ENCODE peak calls at places on chromosomes 13 and 19, in ten cellular contexts. Y, A, V, L, G, Q, K, J, P and M are unnamed samples. For H3K36me3, the result is how much of the 10 kb centered on the place peaks cover.

GRCh38 chr13:70723732-70724131 is 615.5 kb upstream of the KLHL1 start:
- DNase-seq in Y (no peak), A (no peak), V (no peak), L (no peak), G (no peak), Q (no peak), K (no peak), J (peak), P (no peak), M (no peak)

GRCh38 chr13:19982447-19983043 is 24.0 kb downstream of the ZMYM2 start:
- DNase-seq in Y (no peak), A (no peak), V (no peak), L (no peak), G (peak), Q (no peak), K (no peak), J (no peak), P (no peak), M (no peak)

GRCh38 chr19:11160119-11160768 is 4.7 kb upstream of the SPC24 start:
- DNase-seq in Y (no peak), A (peak), V (peak), L (no peak), G (no peak), Q (no peak), K (no peak), J (no peak), P (no peak), M (no peak)

GRCh38 chr13:93227280-93227905 is 786 bp downstream of the GPC6 start:
- DNase-seq in Y (no peak), A (no peak), V (peak), L (no peak), G (no peak), Q (no peak), K (peak), J (peak), P (no peak), M (peak)

GRCh38 chr13:75647126-75647784 is 11.1 kb downstream of the LMO7 start:
- DNase-seq in Y (no peak), A (no peak), V (peak), L (no peak), G (no peak), Q (no peak), K (no peak), J (no peak), P (no peak), M (no peak)

GRCh38 chr19:33998302-33998701 is 174.0 kb upstream of the LSM14A start:
- DNase-seq in Y (no peak), A (no peak), V (no peak), L (no peak), G (no peak), Q (no peak), K (no peak), J (peak), P (no peak), M (no peak)

GRCh38 chr19:18437481-18438330 is at the start of gene ISYNA1:
- DNase-seq in Y (peak), A (peak), V (peak), L (peak), G (no peak), Q (peak), K (no peak), J (peak), P (peak), M (peak)

GRCh38 chr13:83975668-83976165 is 93.4 kb upstream of the SLITRK1 start:
- DNase-seq in Y (no peak), A (no peak), V (no peak), L (no peak), G (no peak), Q (no peak), K (no peak), J (no peak), P (no peak), M (no peak)

GRCh38 chr13:90896022-90896421 is 451.5 kb upstream of the MIR17HG start:
- DNase-seq in Y (no peak), A (no peak), V (no peak), L (no peak), G (peak), Q (no peak), K (no peak), J (no peak), P (no peak), M (no peak)

GRCh38 chr13:24680258-24680920 is at the start of gene ATP12A:
- DNase-seq in Y (peak), A (no peak), V (no peak), L (no peak), G (no peak), Q (no peak), K (no peak), J (no peak), P (peak), M (no peak)

GRCh38 chr19:11138659-11139526 is 16.7 kb downstream of the SPC24 start:
- DNase-seq in Y (peak), A (peak), V (peak), L (peak), G (no peak), Q (no peak), K (peak), J (peak), P (peak), M (peak)

GRCh38 chr13:76955236-76955635 is 6.9 kb downstream of the ACOD1 start:
- DNase-seq in Y (no peak), A (no peak), V (no peak), L (no peak), G (no peak), Q (no peak), K (no peak), J (no peak), P (no peak), M (no peak)

GRCh38 chr19:46351241-46352041 is 4.6 kb downstream of the PPP5C start:
- DNase-seq in Y (peak), A (peak), V (peak), L (peak), G (peak), Q (no peak), K (no peak), J (peak), P (peak), M (peak)

GRCh38 chr13:27293873-27294515 is 23.4 kb downstream of the RASL11A start:
- DNase-seq in Y (no peak), A (no peak), V (no peak), L (no peak), G (no peak), Q (no peak), K (no peak), J (no peak), P (no peak), M (no peak)

GRCh38 chr13:42392706-42393572 is 121.0 kb downstream of the AKAP11 start:
- DNase-seq in Y (no peak), A (no peak), V (no peak), L (no peak), G (peak), Q (no peak), K (no peak), J (no peak), P (no peak), M (no peak)

GRCh38 chr13:41693434-41693833 is 236.1 kb downstream of the RGCC start:
- DNase-seq in Y (no peak), A (no peak), V (no peak), L (no peak), G (no peak), Q (no peak), K (no peak), J (no peak), P (no peak), M (no peak)

GRCh38 chr19:35249848-35250711 is 1.3 kb downstream of the LSR start:
- DNase-seq in Y (peak), A (no peak), V (no peak), L (no peak), G (no peak), Q (no peak), K (peak), J (no peak), P (no peak), M (no peak)

GRCh38 chr19:10517760-10518443 is 655 bp upstream of the S1PR5 start:
- DNase-seq in Y (no peak), A (no peak), V (peak), L (no peak), G (no peak), Q (peak), K (no peak), J (peak), P (no peak), M (no peak)

GRCh38 chr19:31235806-31236205 is 113.4 kb downstream of the TSHZ3 start:
- DNase-seq in Y (no peak), A (no peak), V (no peak), L (no peak), G (no peak), Q (no peak), K (no peak), J (no peak), P (no peak), M (no peak)

GRCh38 chr13:75372517-75372916 is 109.5 kb downstream of the TBC1D4 start:
- DNase-seq in Y (peak), A (no peak), V (peak), L (no peak), G (peak), Q (peak), K (no peak), J (peak), P (no peak), M (no peak)

GRCh38 chr13:114129649-114130062 is 2.8 kb downstream of the RASA3 start:
- DNase-seq in Y (no peak), A (no peak), V (no peak), L (no peak), G (no peak), Q (no peak), K (no peak), J (no peak), P (no peak), M (no peak)

DNA sequence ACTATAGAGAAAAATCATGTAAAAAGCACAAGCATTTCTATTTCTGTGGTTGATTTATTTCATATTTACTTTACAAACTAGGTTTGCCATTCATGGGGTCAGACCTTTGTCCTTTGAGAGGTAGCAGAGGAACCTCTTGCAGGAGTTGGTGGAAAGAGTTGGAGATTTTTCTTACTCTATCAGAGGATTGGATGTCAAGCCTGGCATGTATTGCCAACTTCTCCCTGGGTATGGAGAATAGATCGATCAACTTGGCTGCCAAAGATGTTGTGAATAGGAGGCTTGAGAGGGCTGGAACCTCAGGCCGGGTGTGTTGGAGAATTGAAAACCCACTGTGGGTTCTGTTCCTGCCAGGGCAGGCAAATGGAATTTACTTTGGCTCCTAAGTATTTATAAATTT is 81.2 kb downstream of the WDFY2 start:
- DNase-seq in Y (no peak), A (no peak), V (no peak), L (no peak), G (no peak), Q (no peak), K (no peak), J (no peak), P (no peak), M (no peak)
- H3K36me3 ChIP-seq in Y (under half), A (under half), V (under half), L (under half), G (under half), Q (under half), K (under half), J (under half), P (under half), M (under half)

DNA sequence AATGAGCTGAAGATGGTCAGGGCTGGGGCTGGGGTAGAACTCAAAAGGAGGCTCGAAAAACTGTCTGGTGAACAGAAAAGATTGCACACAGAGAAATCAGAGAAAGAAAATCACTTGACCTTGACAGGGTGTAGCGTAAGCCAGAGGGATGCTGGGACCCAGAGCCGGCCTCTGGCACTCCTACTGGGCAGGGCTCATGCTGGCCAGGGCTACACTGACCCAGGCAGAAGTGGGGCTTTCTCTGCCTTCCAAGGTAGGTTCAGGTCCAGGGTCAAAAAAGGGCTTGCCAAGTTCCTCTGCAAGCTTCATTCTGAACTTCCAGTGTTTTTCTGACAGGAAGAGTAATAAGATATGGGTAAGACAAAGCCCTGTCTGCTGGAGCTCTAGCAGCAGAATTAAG is 56.2 kb downstream of the LATS2 start:
- DNase-seq in Y (no peak), A (no peak), V (no peak), L (no peak), G (no peak), Q (no peak), K (no peak), J (no peak), P (no peak), M (no peak)
- H3K36me3 ChIP-seq in Y (under half), A (under half), V (under half), L (under half), G (under half), Q (under half), K (under half), J (under half), P (under half), M (under half)

GRCh38 chr13:111271186-111271698 is 49.2 kb upstream of the TEX29 start:
- DNase-seq in Y (no peak), A (no peak), V (no peak), L (no peak), G (no peak), Q (no peak), K (no peak), J (no peak), P (no peak), M (no peak)
- H3K36me3 ChIP-seq in Y (under half), A (under half), V (under half), L (half or more), G (under half), Q (under half), K (under half), J (under half), P (under half), M (half or more)

DNA sequence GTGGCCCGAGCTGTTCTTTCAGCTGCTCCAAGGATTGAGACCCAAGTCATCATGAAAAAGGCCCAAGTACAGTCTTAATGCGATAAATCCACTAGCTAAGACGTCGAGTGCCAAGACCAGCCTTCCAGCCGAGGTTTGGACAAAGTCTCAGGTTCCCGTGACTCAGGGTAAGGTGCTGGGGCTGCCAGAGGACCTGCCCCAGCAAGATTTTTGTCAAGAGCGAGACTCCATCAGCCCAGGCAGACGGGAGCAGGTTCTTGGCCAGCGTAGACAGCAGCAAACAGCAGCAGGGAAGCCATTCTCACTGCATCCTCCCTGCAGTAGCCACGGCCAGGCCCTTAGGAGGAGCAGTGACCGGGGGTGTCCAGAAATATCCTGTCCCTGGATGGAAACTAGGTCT is 3.4 kb downstream of the FEM1A start:
- DNase-seq in Y (no peak), A (no peak), V (no peak), L (no peak), G (no peak), Q (no peak), K (no peak), J (no peak), P (no peak), M (peak)
- H3K36me3 ChIP-seq in Y (under half), A (under half), V (under half), L (under half), G (under half), Q (under half), K (under half), J (under half), P (under half), M (under half)

GRCh38 chr19:7850975-7851622 is 21.1 kb downstream of the EVI5L start:
- DNase-seq in Y (no peak), A (no peak), V (no peak), L (no peak), G (no peak), Q (no peak), K (no peak), J (no peak), P (no peak), M (no peak)
- H3K36me3 ChIP-seq in Y (under half), A (under half), V (under half), L (under half), G (under half), Q (under half), K (under half), J (under half), P (under half), M (under half)

GRCh38 chr19:48186015-48186414 is 15.5 kb downstream of the ZSWIM9 start:
- DNase-seq in Y (no peak), A (no peak), V (no peak), L (no peak), G (no peak), Q (peak), K (no peak), J (no peak), P (no peak), M (no peak)
- H3K36me3 ChIP-seq in Y (under half), A (under half), V (under half), L (under half), G (under half), Q (under half), K (under half), J (under half), P (under half), M (under half)